ENCODE peak calls at places on chromosomes 3 and 15, in nine cellular contexts. Q, V, B, P, C, K, F, I and E are unnamed samples.
A peak's percentile ranks its signal among the peaks of the same experiment; 100 is the strongest.

GRCh38 chr3:49025793-49026520 is 3.2 kb downstream of the IMPDH2 start:
- DNase-seq in Q (no peak), V (no peak), B (no peak), P (no peak), C (no peak), K (no peak), F (no peak), I (no peak), E (no peak)

GRCh38 chr3:150132101-150132749 is 161.5 kb upstream of the PFN2 start:
- DNase-seq in Q (no peak), V (peak; percentile 30), B (no peak), P (no peak), C (no peak), K (no peak), F (no peak), I (peak; percentile 30), E (no peak)

GRCh38 chr3:181567446-181568075 is 144.2 kb upstream of the SOX2 start:
- DNase-seq in Q (no peak), V (peak; percentile 98), B (no peak), P (no peak), C (no peak), K (no peak), F (no peak), I (peak; percentile 65), E (peak; percentile 1)

GRCh38 chr3:20056727-20057611 is 16.7 kb downstream of the KAT2B start:
- DNase-seq in Q (no peak), V (peak; percentile 99), B (peak; percentile 28), P (no peak), C (no peak), K (peak; percentile 33), F (no peak), I (peak; percentile 52), E (peak; percentile 88)

GRCh38 chr3:81364411-81364810 is 397.0 kb downstream of the GBE1 start:
- DNase-seq in Q (no peak), V (no peak), B (no peak), P (no peak), C (no peak), K (no peak), F (no peak), I (no peak), E (no peak)

GRCh38 chr3:126962756-126963155 is 20.2 kb upstream of the PLXNA1 start:
- DNase-seq in Q (peak; percentile 49), V (no peak), B (no peak), P (no peak), C (no peak), K (no peak), F (no peak), I (no peak), E (no peak)

GRCh38 chr3:27722957-27723802 is 1.1 kb upstream of the EOMES start:
- DNase-seq in Q (no peak), V (no peak), B (no peak), P (no peak), C (no peak), K (no peak), F (no peak), I (no peak), E (no peak)

GRCh38 chr3:10957976-10958749 is 34.4 kb upstream of the SLC6A1 start:
- DNase-seq in Q (no peak), V (no peak), B (no peak), P (no peak), C (no peak), K (no peak), F (no peak), I (no peak), E (peak; percentile 16)

GRCh38 chr15:56411122-56411749 is 46.0 kb downstream of the TEX9 start:
- DNase-seq in Q (no peak), V (peak; percentile 17), B (no peak), P (no peak), C (no peak), K (no peak), F (no peak), I (no peak), E (peak; percentile 3)

GRCh38 chr3:30544811-30545210 is 61.6 kb upstream of the TGFBR2 start:
- DNase-seq in Q (peak; percentile 62), V (peak; percentile 96), B (peak; percentile 66), P (peak; percentile 26), C (peak; percentile 71), K (no peak), F (peak; percentile 54), I (peak; percentile 78), E (peak; percentile 94)

GRCh38 chr3:31934866-31935265 is 46.2 kb downstream of the OSBPL10 start:
- DNase-seq in Q (no peak), V (peak; percentile 61), B (no peak), P (no peak), C (no peak), K (no peak), F (no peak), I (no peak), E (peak; percentile 42)

GRCh38 chr3:111285188-111285547 is 213.6 kb downstream of the NECTIN3 start:
- DNase-seq in Q (no peak), V (no peak), B (no peak), P (no peak), C (no peak), K (no peak), F (no peak), I (no peak), E (no peak)

GRCh38 chr3:187291001-187291511 is 481 bp downstream of the MASP1 start:
- DNase-seq in Q (no peak), V (no peak), B (no peak), P (peak; percentile 38), C (peak; percentile 74), K (no peak), F (no peak), I (peak; percentile 53), E (peak; percentile 24)
- H3K4me3 ChIP-seq in Q (peak overlapping the region; percentile 37), V (no peak overlapping the region), B (no peak overlapping the region), P (peak overlapping the region; percentile 6), C (peak overlapping the region; percentile 83), K (peak overlapping the region; percentile 46), F (peak overlapping the region; percentile 39), I (no peak overlapping the region), E (no peak overlapping the region)

GRCh38 chr3:45993421-45994027 is 2.1 kb downstream of the FYCO1 start:
- DNase-seq in Q (no peak), V (no peak), B (no peak), P (no peak), C (no peak), K (no peak), F (no peak), I (no peak), E (no peak)
- H3K4me3 ChIP-seq in Q (no peak overlapping the region), V (no peak overlapping the region), B (no peak overlapping the region), P (no peak overlapping the region), C (no peak overlapping the region), K (no peak overlapping the region), F (no peak overlapping the region), I (no peak overlapping the region), E (no peak overlapping the region)

GRCh38 chr3:97821413-97821809 is 400 bp upstream of the CRYBG3 start:
- DNase-seq in Q (peak; percentile 72), V (peak; percentile 46), B (no peak), P (no peak), C (no peak), K (peak; percentile 52), F (peak; percentile 26), I (peak; percentile 77), E (peak; percentile 57)

GRCh38 chr3:97823503-97824004 is 1.7 kb downstream of the CRYBG3 start:
- DNase-seq in Q (no peak), V (no peak), B (no peak), P (no peak), C (no peak), K (no peak), F (peak; percentile 28), I (no peak), E (no peak)

GRCh38 chr3:97821810-97822775 is at the start of gene CRYBG3:
- DNase-seq in Q (peak; percentile 80), V (peak; percentile 64), B (peak; percentile 73), P (peak; percentile 80), C (peak; percentile 13), K (peak; percentile 75), F (peak; percentile 77), I (peak; percentile 83), E (peak; percentile 81)

GRCh38 chr3:97823081-97823480 is 1.3 kb downstream of the CRYBG3 start:
- DNase-seq in Q (no peak), V (no peak), B (no peak), P (peak; percentile 16), C (no peak), K (no peak), F (no peak), I (no peak), E (no peak)

DNA sequence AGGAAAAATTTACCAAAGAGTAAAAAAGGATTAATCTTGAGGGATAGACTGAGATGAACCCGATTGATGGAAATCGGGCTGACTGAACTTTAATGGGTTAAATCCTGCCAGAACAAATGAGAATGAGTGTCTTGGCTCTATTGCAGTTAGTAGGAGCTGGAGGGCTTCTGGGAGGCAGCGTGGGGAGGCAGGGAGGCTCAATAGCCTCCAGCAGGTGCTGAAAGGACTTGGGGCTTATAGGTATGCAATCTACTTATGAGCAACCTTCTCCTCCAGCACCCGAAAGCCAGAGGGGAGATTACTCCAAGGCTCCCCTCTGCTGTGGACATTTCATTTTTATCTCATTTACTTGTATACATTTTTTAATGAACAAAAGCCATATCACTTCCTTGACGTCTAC is 1.0 kb upstream of the CRYBG3 start:
- DNase-seq in Q (no peak), V (no peak), B (no peak), P (no peak), C (no peak), K (no peak), F (no peak), I (no peak), E (no peak)
- H3K4me3 ChIP-seq in Q (peak overlapping the region; percentile 73), V (no peak overlapping the region), B (peak overlapping the region; percentile 71), P (peak overlapping the region; percentile 74), C (no peak overlapping the region), K (no peak overlapping the region), F (peak overlapping the region; percentile 91), I (no peak overlapping the region), E (no peak overlapping the region)

GRCh38 chr3:178845446-178846118 is 226.0 kb downstream of the ZMAT3 start:
- DNase-seq in Q (no peak), V (no peak), B (no peak), P (peak; percentile 12), C (peak; percentile 37), K (no peak), F (no peak), I (peak; percentile 88), E (peak; percentile 14)

GRCh38 chr3:178849220-178849910 is 222.2 kb downstream of the ZMAT3 start:
- DNase-seq in Q (no peak), V (no peak), B (no peak), P (no peak), C (no peak), K (no peak), F (no peak), I (no peak), E (peak; percentile 1)

GRCh38 chr3:178847170-178847569 is 224.4 kb downstream of the ZMAT3 start:
- DNase-seq in Q (no peak), V (no peak), B (no peak), P (no peak), C (peak; percentile 4), K (no peak), F (no peak), I (peak; percentile 69), E (peak; percentile 19)

DNA sequence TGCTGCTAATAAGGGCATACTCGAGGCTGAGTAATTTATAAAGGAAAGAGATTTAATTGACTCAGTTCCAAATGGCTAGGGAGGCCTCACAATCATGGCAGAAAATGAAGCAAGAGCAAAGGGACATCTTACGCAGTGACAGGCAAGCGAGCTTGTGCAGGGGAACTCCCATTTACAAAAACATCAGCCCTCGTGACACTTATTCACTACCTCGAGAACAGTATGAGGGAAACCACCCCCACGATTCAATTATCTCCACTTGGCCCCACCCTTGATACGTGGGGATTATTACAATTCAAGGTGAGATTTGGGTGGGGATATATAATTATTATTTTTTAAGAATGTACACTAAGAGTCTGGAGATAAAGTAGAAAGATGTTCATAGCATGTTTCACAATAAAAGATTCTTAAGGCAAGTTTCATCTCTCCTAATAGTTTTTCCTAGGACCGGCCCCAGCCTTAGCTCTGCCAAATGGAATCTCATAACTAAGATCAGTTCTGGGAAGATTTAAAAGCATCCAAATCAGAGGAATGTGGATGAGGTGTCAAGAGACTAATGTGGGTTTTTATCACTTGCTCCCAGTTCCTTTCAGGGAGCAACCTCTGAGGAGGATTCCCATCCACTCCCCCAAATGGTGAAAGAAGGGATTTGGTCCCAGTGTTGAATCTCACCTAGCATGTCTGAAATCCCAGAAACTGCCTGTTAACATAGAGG is 221.0 kb downstream of the ZMAT3 start:
- DNase-seq in Q (no peak), V (no peak), B (no peak), P (no peak), C (no peak), K (no peak), F (no peak), I (no peak), E (no peak)
- H3K4me3 ChIP-seq in Q (no peak overlapping the region), V (no peak overlapping the region), B (no peak overlapping the region), P (no peak overlapping the region), C (no peak overlapping the region), K (no peak overlapping the region), F (no peak overlapping the region), I (no peak overlapping the region), E (no peak overlapping the region)